ENCODE peak calls at places on chromosomes 5 and 9, in five cellular contexts. E is HepG2, U is K562, Y is GM12878, Z is H1. R is an unnamed sample.

GRCh38 chr9:32218100-32218767 is 166.2 kb upstream of the ACO1 start:
- DNase-seq in Y (peak), E (no peak), Z (no peak), U (no peak), R (no peak)

GRCh38 chr5:115986358-115986757 is 24.1 kb downstream of the LVRN start:
- DNase-seq in Y (no peak), Z (no peak), E (no peak), U (no peak), R (no peak)

GRCh38 chr5:116130471-116130870 is 45.6 kb downstream of the COMMD10 start:
- DNase-seq in U (no peak), Z (no peak), E (no peak), Y (no peak), R (no peak)

GRCh38 chr5:8473016-8473415 is 604.1 kb downstream of the MTRR start:
- DNase-seq in Z (no peak), Y (no peak), U (no peak), E (no peak), R (no peak)

GRCh38 chr5:177594071-177594470 is 2.1 kb downstream of the TMED9 start:
- DNase-seq in Z (no peak), E (no peak), Y (no peak), U (no peak), R (no peak)

GRCh38 chr9:95058121-95058785 is 259.3 kb downstream of the FANCC start:
- DNase-seq in E (no peak), Z (no peak), Y (no peak), U (no peak), R (no peak)

GRCh38 chr5:114330916-114331531 is 30.8 kb upstream of the KCNN2 start:
- DNase-seq in Z (no peak), U (no peak), E (no peak), Y (no peak), R (no peak)

GRCh38 chr5:146993876-146994530 is 115.4 kb upstream of the PPP2R2B start:
- DNase-seq in E (no peak), U (no peak), Y (no peak), Z (no peak), R (no peak)

GRCh38 chr9:136972335-136972734 is 5.0 kb upstream of the PTGDS start:
- DNase-seq in U (no peak), E (no peak), Z (no peak), Y (no peak), R (no peak)

GRCh38 chr5:96781031-96781733 is 26.6 kb downstream of the ERAP1 start:
- DNase-seq in Y (no peak), U (no peak), E (no peak), Z (no peak), R (peak)

GRCh38 chr9:71685394-71685793 is 82.9 kb downstream of the CEMIP2 start:
- DNase-seq in E (no peak), U (peak), Z (no peak), Y (no peak), R (no peak)

GRCh38 chr5:122184676-122185255 is 55.4 kb downstream of the ZNF474 start:
- DNase-seq in U (no peak), Z (no peak), E (no peak), Y (no peak), R (no peak)

GRCh38 chr5:14250094-14250777 is 107.1 kb downstream of the TRIO start:
- DNase-seq in Y (no peak), U (peak), E (peak), Z (no peak), R (peak)

GRCh38 chr5:158045696-158046095 is 186.8 kb upstream of the CLINT1 start:
- DNase-seq in Z (no peak), E (no peak), Y (no peak), U (no peak), R (no peak)

GRCh38 chr9:72476617-72477375 is 44.6 kb upstream of the TMC1 start:
- DNase-seq in U (peak), Z (no peak), E (peak), Y (no peak), R (peak)

GRCh38 chr5:10045376-10045775 is 204.3 kb downstream of the ATPSCKMT start:
- DNase-seq in E (no peak), U (no peak), Z (no peak), Y (no peak), R (no peak)

GRCh38 chr5:73515232-73515631 is 17.0 kb downstream of the BTF3 start:
- DNase-seq in Y (no peak), U (no peak), E (no peak), Z (no peak), R (no peak)

GRCh38 chr9:110900917-110901316 is 137.4 kb downstream of the LPAR1 start:
- DNase-seq in U (no peak), Y (no peak), Z (no peak), E (no peak), R (no peak)

GRCh38 chr9:136209232-136209631 is 4.3 kb upstream of the LHX3 start:
- DNase-seq in Z (no peak), U (no peak), E (no peak), Y (no peak), R (no peak)

GRCh38 chr5:400282-401215 is 42.4 kb upstream of the EXOC3 start:
- DNase-seq in Y (no peak), U (no peak), E (no peak), Z (peak), R (no peak)

GRCh38 chr5:125269926-125270325 is 523.5 kb upstream of the ZNF608 start:
- DNase-seq in Y (no peak), E (no peak), U (no peak), Z (no peak), R (no peak)

GRCh38 chr5:52743970-52744369 is 43.7 kb upstream of the ITGA1 start:
- DNase-seq in Y (no peak), U (no peak), E (no peak), Z (no peak), R (no peak)

GRCh38 chr5:143106175-143106574 is 297.3 kb downstream of the NR3C1 start:
- DNase-seq in Z (no peak), U (peak), Y (no peak), E (peak), R (peak)

GRCh38 chr9:2015581-2016410 is 649 bp downstream of the SMARCA2 start:
- DNase-seq in Y (no peak), Z (peak), U (peak), E (peak), R (peak)

GRCh38 chr5:138033916-138034315 is 1.0 kb upstream of the FAM13B start:
- DNase-seq in U (no peak), Z (no peak), E (no peak), Y (no peak), R (no peak)

GRCh38 chr5:126647071-126647470 is 46.3 kb downstream of the PHAX start:
- DNase-seq in Y (no peak), E (no peak), U (no peak), Z (no peak), R (no peak)

GRCh38 chr9:74755999-74756398 is 131.7 kb downstream of the TRPM6 start:
- DNase-seq in U (no peak), Z (no peak), E (no peak), Y (no peak), R (no peak)

GRCh38 chr9:74765572-74765971 is 122.1 kb downstream of the TRPM6 start:
- DNase-seq in Y (no peak), Z (no peak), U (no peak), E (no peak), R (no peak)

GRCh38 chr9:74755355-74755754 is 132.4 kb downstream of the TRPM6 start:
- DNase-seq in Y (no peak), U (no peak), Z (no peak), E (no peak), R (no peak)

GRCh38 chr9:74762950-74763349 is 124.8 kb downstream of the TRPM6 start:
- DNase-seq in U (no peak), Y (no peak), Z (no peak), E (no peak), R (no peak)

DNA sequence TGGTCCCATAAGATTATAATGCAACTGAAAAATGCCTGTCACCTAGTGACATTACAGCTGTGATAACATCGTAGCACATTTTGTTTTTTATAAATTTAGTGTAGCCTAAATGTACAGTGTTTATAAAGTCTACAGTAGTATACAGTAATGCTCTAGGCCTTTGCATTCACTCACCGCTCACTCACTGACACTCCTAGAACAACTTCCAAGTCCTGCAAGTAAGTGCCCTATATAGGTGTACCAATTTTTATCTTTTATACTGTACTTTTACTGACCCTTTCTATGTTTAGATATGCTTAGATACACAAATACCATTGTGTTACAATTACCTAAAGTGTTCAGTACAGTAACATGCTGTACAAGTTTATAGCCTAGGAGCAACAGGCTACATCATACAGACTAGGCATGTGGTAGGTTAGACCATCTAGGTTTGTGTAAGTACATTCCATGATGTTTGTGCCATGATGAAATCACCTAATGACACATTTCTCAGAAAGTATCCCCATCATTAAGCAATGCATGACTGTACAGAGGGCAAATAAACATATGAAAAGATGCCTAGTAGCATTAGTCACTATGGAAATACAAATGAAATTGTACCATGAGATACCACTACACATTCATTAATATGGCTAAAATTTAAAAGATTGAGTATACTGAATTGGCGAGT is 127.6 kb downstream of the TRPM6 start:
- DNase-seq in U (no peak), Y (no peak), E (peak), Z (no peak), R (peak)
- TF ChIP-seq HDAC2 in U (no peak), Y (no peak), E (no peak), Z (no peak), R (no peak)

GRCh38 chr5:170913573-170913972 is 51.8 kb downstream of the RANBP17 start:
- DNase-seq in E (no peak), Z (no peak), U (no peak), Y (no peak), R (no peak)

GRCh38 chr5:170903075-170903474 is 41.3 kb downstream of the RANBP17 start:
- DNase-seq in Y (no peak), E (no peak), U (no peak), Z (peak), R (no peak)

GRCh38 chr5:170907758-170908157 is 45.9 kb downstream of the RANBP17 start:
- DNase-seq in Y (no peak), E (no peak), U (no peak), Z (no peak), R (no peak)
- TF ChIP-seq RFX5 in Y (no peak), E (no peak), U (no peak), Z (no peak), R (no peak)

GRCh38 chr5:41924872-41925554 is at the start of gene FBXO4:
- DNase-seq in Y (peak), U (peak), E (peak), Z (peak), R (peak)

GRCh38 chr5:41927604-41928003 is 2.5 kb downstream of the FBXO4 start:
- DNase-seq in U (peak), E (no peak), Z (no peak), Y (no peak), R (no peak)

GRCh38 chr5:41929035-41929434 is 4.0 kb downstream of the FBXO4 start:
- DNase-seq in Y (no peak), E (peak), U (no peak), Z (no peak), R (no peak)

GRCh38 chr5:41924526-41924871 is 582 bp upstream of the FBXO4 start:
- DNase-seq in U (no peak), Y (no peak), Z (no peak), E (no peak), R (no peak)

GRCh38 chr5:41925555-41925946 is 470 bp downstream of the FBXO4 start:
- DNase-seq in Y (no peak), E (peak), U (peak), Z (peak), R (peak)
- TF ChIP-seq HDAC2 in Y (no peak), E (no peak), U (no peak), Z (peak), R (no peak)

DNA sequence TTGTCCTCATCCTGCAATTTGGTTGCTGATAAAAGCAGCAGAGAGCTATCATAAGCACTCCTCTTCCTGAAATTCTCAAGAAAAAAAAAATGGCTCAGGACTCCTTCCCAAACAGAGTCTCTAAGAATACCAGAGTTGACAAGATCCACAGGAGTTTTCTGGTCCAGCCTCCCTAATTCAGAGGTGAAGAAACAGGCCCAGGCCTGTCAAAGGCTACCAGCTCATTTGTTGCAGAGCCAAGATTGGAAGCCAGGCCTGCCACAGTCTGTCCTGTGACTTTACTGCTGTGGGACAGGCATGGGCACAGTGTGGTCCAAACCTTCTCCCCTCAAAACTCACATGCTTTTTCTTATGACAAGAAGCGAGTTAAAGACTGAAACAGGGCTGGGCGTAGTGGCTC is 41.5 kb downstream of the NIPSNAP3B start:
- DNase-seq in U (no peak), E (no peak), Y (no peak), Z (peak), R (no peak)
- TF ChIP-seq RFX5 in U (no peak), E (no peak), Y (no peak), Z (no peak), R (no peak)

GRCh38 chr5:144815131-144815530 is 644.5 kb downstream of the KCTD16 start:
- DNase-seq in Z (no peak), E (no peak), U (no peak), Y (no peak), R (no peak)

GRCh38 chr5:144812770-144813169 is 642.1 kb downstream of the KCTD16 start:
- DNase-seq in Z (no peak), Y (no peak), E (no peak), U (no peak), R (peak)
- TF ChIP-seq HDAC2 in Z (no peak), Y (no peak), E (no peak), U (no peak), R (no peak)

GRCh38 chr9:130311019-130311773 is 45.6 kb downstream of the HMCN2 start:
- DNase-seq in Z (no peak), Y (no peak), U (no peak), E (no peak), R (no peak)

GRCh38 chr9:130310456-130310855 is 44.9 kb downstream of the HMCN2 start:
- DNase-seq in U (no peak), E (no peak), Y (no peak), Z (no peak), R (no peak)

GRCh38 chr9:130309689-130310455 is 44.3 kb downstream of the HMCN2 start:
- DNase-seq in E (no peak), Z (no peak), Y (no peak), U (no peak), R (no peak)

GRCh38 chr9:130313103-130313858 is 47.7 kb downstream of the HMCN2 start:
- DNase-seq in U (no peak), Z (no peak), E (no peak), Y (no peak), R (no peak)

DNA sequence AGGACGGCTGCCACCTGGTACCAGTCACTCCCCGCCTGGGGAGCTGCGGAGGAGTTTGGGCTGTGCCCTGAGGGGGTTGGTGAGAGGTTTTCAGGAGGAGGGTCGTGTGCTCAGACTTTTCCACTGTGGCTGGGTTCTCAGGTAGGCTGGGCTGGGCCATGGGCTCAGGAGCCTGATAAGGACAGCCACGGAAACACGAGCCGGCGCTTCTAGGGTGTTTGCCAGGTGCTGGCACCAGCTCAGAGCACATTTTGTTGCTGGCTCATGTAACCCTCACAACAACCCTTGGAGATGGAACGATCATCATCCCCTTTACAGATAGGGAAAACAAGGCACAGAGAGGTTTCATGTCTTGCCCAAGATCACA is 46.2 kb downstream of the HMCN2 start:
- DNase-seq in E (no peak), U (no peak), Z (no peak), Y (no peak), R (no peak)
- TF ChIP-seq RFX5 in E (no peak), U (no peak), Z (no peak), Y (no peak), R (no peak)

DNA sequence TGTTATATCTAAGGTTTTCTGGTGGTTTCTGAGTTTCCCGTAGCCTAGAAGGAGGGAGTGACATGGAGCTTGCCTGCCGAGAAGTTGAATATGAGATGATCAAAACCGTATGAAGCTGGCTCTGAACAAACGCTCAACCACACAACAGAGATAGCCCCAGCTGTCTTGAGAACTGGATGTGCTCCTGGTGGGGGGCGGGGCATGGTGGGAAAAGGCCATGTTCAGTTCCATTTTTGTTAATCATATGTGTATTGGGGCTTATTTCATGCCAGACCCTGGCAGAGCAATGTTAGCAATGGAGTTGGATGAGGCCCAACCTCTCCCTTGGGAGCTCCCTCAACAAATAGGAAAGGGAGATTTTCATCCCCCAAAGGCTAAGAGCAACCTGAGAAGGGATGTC is 4.8 kb downstream of the CCL19 start:
- DNase-seq in Z (no peak), E (no peak), U (no peak), Y (no peak), R (no peak)
- TF ChIP-seq HDAC2 in Z (no peak), E (no peak), U (no peak), Y (no peak), R (no peak)

R was measured in A549.